ENCODE peak calls at places on chromosomes 7 and 10, in seven cellular contexts. One of them, this sample, is unnamed.

GRCh38 chr10:19848226-19848950 is 32.2 kb downstream of the PLXDC2 start:
- DNase-seq in NCI-H2081: no peak
- DNase-seq in psoas muscle: no peak
- DNase-seq in stomach: no peak
- DNase-seq in GM12865: no peak
- DNase-seq in NCI-H526 treated with DMSO at 0.1 percent for 48 hours: no peak
- DNase-seq in AG04450: no peak
- DNase-seq in this sample: no peak

GRCh38 chr10:131196176-131196885 is 115.2 kb downstream of the TCERG1L start:
- DNase-seq in NCI-H2081: no peak
- DNase-seq in psoas muscle: no peak
- DNase-seq in stomach: peak; percentile 17
- DNase-seq in GM12865: no peak
- DNase-seq in NCI-H526 treated with DMSO at 0.1 percent for 48 hours: no peak
- DNase-seq in AG04450: no peak
- DNase-seq in this sample: no peak

GRCh38 chr10:7526017-7526400 is 115.2 kb upstream of the SFMBT2 start:
- DNase-seq in NCI-H2081: no peak
- DNase-seq in psoas muscle: no peak
- DNase-seq in stomach: no peak
- DNase-seq in GM12865: no peak
- DNase-seq in NCI-H526 treated with DMSO at 0.1 percent for 48 hours: no peak
- DNase-seq in AG04450: no peak
- DNase-seq in this sample: no peak

GRCh38 chr10:6027929-6028328 is 34.2 kb downstream of the IL2RA start:
- DNase-seq in NCI-H2081: no peak
- DNase-seq in psoas muscle: no peak
- DNase-seq in stomach: no peak
- DNase-seq in GM12865: no peak
- DNase-seq in NCI-H526 treated with DMSO at 0.1 percent for 48 hours: no peak
- DNase-seq in AG04450: no peak
- DNase-seq in this sample: no peak

GRCh38 chr7:92557249-92557648 is 28.7 kb downstream of the RBM48 start:
- DNase-seq in NCI-H2081: no peak
- DNase-seq in psoas muscle: no peak
- DNase-seq in stomach: no peak
- DNase-seq in GM12865: no peak
- DNase-seq in NCI-H526 treated with DMSO at 0.1 percent for 48 hours: no peak
- DNase-seq in AG04450: no peak
- DNase-seq in this sample: no peak

GRCh38 chr7:106462914-106463482 is 178.2 kb upstream of the NAMPT start:
- DNase-seq in NCI-H2081: no peak
- DNase-seq in psoas muscle: no peak
- DNase-seq in stomach: no peak
- DNase-seq in GM12865: no peak
- DNase-seq in NCI-H526 treated with DMSO at 0.1 percent for 48 hours: no peak
- DNase-seq in AG04450: no peak
- DNase-seq in this sample: no peak

GRCh38 chr10:68223535-68224165 is 8.3 kb downstream of the ATOH7 start:
- DNase-seq in NCI-H2081: no peak
- DNase-seq in psoas muscle: no peak
- DNase-seq in stomach: no peak
- DNase-seq in GM12865: peak; percentile 44
- DNase-seq in NCI-H526 treated with DMSO at 0.1 percent for 48 hours: no peak
- DNase-seq in AG04450: no peak
- DNase-seq in this sample: peak; percentile 65

GRCh38 chr7:21939136-21939857 is 6.4 kb downstream of the CDCA7L start:
- DNase-seq in NCI-H2081: no peak
- DNase-seq in psoas muscle: no peak
- DNase-seq in stomach: no peak
- DNase-seq in GM12865: peak; percentile 87
- DNase-seq in NCI-H526 treated with DMSO at 0.1 percent for 48 hours: no peak
- DNase-seq in AG04450: no peak
- DNase-seq in this sample: no peak

GRCh38 chr10:59626523-59626869 is 83.2 kb downstream of the SLC16A9 start:
- DNase-seq in NCI-H2081: no peak
- DNase-seq in psoas muscle: no peak
- DNase-seq in stomach: no peak
- DNase-seq in GM12865: no peak
- DNase-seq in NCI-H526 treated with DMSO at 0.1 percent for 48 hours: no peak
- DNase-seq in AG04450: no peak
- DNase-seq in this sample: no peak

GRCh38 chr7:112144284-112145059 is 61.7 kb downstream of the DOCK4 start:
- DNase-seq in NCI-H2081: no peak
- DNase-seq in psoas muscle: no peak
- DNase-seq in stomach: no peak
- DNase-seq in GM12865: no peak
- DNase-seq in NCI-H526 treated with DMSO at 0.1 percent for 48 hours: no peak
- DNase-seq in AG04450: no peak
- DNase-seq in this sample: no peak

GRCh38 chr10:124469956-124470484 is 8.4 kb downstream of the LHPP start:
- DNase-seq in NCI-H2081: no peak
- DNase-seq in psoas muscle: no peak
- DNase-seq in stomach: no peak
- DNase-seq in GM12865: no peak
- DNase-seq in NCI-H526 treated with DMSO at 0.1 percent for 48 hours: no peak
- DNase-seq in AG04450: no peak
- DNase-seq in this sample: no peak

GRCh38 chr7:67553378-67553777 is 556.7 kb downstream of the TYW1 start:
- DNase-seq in NCI-H2081: no peak
- DNase-seq in psoas muscle: no peak
- DNase-seq in stomach: no peak
- DNase-seq in GM12865: no peak
- DNase-seq in NCI-H526 treated with DMSO at 0.1 percent for 48 hours: no peak
- DNase-seq in AG04450: no peak
- DNase-seq in this sample: no peak

GRCh38 chr7:77778535-77778934 is 19.7 kb downstream of the TMEM60 start:
- DNase-seq in NCI-H2081: no peak
- DNase-seq in psoas muscle: no peak
- DNase-seq in stomach: no peak
- DNase-seq in GM12865: no peak
- DNase-seq in NCI-H526 treated with DMSO at 0.1 percent for 48 hours: no peak
- DNase-seq in AG04450: no peak
- DNase-seq in this sample: no peak

GRCh38 chr7:118878336-118878735 is 653.8 kb downstream of the ANKRD7 start:
- DNase-seq in NCI-H2081: no peak
- DNase-seq in psoas muscle: no peak
- DNase-seq in stomach: no peak
- DNase-seq in GM12865: no peak
- DNase-seq in NCI-H526 treated with DMSO at 0.1 percent for 48 hours: no peak
- DNase-seq in AG04450: no peak
- DNase-seq in this sample: no peak

GRCh38 chr7:131188367-131189339 is 139.0 kb upstream of the MKLN1 start:
- DNase-seq in NCI-H2081: no peak
- DNase-seq in psoas muscle: peak; percentile 56
- DNase-seq in stomach: no peak
- DNase-seq in GM12865: peak; percentile 64
- DNase-seq in NCI-H526 treated with DMSO at 0.1 percent for 48 hours: no peak
- DNase-seq in AG04450: peak; percentile 81
- DNase-seq in this sample: no peak

GRCh38 chr10:88489107-88489506 is 94.0 kb downstream of the RNLS start:
- DNase-seq in NCI-H2081: no peak
- DNase-seq in psoas muscle: no peak
- DNase-seq in stomach: no peak
- DNase-seq in GM12865: no peak
- DNase-seq in NCI-H526 treated with DMSO at 0.1 percent for 48 hours: no peak
- DNase-seq in AG04450: no peak
- DNase-seq in this sample: no peak

GRCh38 chr7:144531181-144531580 is 127.7 kb upstream of the NOBOX start:
- DNase-seq in NCI-H2081: no peak
- DNase-seq in psoas muscle: no peak
- DNase-seq in stomach: no peak
- DNase-seq in GM12865: no peak
- DNase-seq in NCI-H526 treated with DMSO at 0.1 percent for 48 hours: no peak
- DNase-seq in AG04450: no peak
- DNase-seq in this sample: no peak

GRCh38 chr10:77586719-77587423 is 50.7 kb downstream of the KCNMA1 start:
- DNase-seq in NCI-H2081: no peak
- DNase-seq in psoas muscle: peak; percentile 59
- DNase-seq in stomach: no peak
- DNase-seq in GM12865: no peak
- DNase-seq in NCI-H526 treated with DMSO at 0.1 percent for 48 hours: no peak
- DNase-seq in AG04450: peak; percentile 95
- DNase-seq in this sample: no peak

GRCh38 chr10:72693599-72693915 is 1.6 kb downstream of the MCU start:
- DNase-seq in NCI-H2081: no peak
- DNase-seq in psoas muscle: no peak
- DNase-seq in stomach: no peak
- DNase-seq in GM12865: no peak
- DNase-seq in NCI-H526 treated with DMSO at 0.1 percent for 48 hours: peak; percentile 32
- DNase-seq in AG04450: no peak
- DNase-seq in this sample: no peak

GRCh38 chr7:26458751-26459150 is 167.1 kb downstream of the SNX10 start:
- DNase-seq in NCI-H2081: no peak
- DNase-seq in psoas muscle: no peak
- DNase-seq in stomach: no peak
- DNase-seq in GM12865: no peak
- DNase-seq in NCI-H526 treated with DMSO at 0.1 percent for 48 hours: no peak
- DNase-seq in AG04450: no peak
- DNase-seq in this sample: no peak

GRCh38 chr10:1381339-1381738 is 325.2 kb downstream of the WDR37 start:
- DNase-seq in NCI-H2081: no peak
- DNase-seq in psoas muscle: no peak
- DNase-seq in stomach: peak; percentile 9
- DNase-seq in GM12865: no peak
- DNase-seq in NCI-H526 treated with DMSO at 0.1 percent for 48 hours: no peak
- DNase-seq in AG04450: no peak
- DNase-seq in this sample: no peak

GRCh38 chr7:2732959-2733584 is 45.1 kb downstream of the AMZ1 start:
- DNase-seq in NCI-H2081: no peak
- DNase-seq in psoas muscle: peak; percentile 83
- DNase-seq in stomach: peak; percentile 74
- DNase-seq in GM12865: no peak
- DNase-seq in NCI-H526 treated with DMSO at 0.1 percent for 48 hours: no peak
- DNase-seq in AG04450: no peak
- DNase-seq in this sample: no peak

GRCh38 chr7:142185069-142185468 is 72.8 kb downstream of the PRSS58 start:
- DNase-seq in NCI-H2081: no peak
- DNase-seq in psoas muscle: no peak
- DNase-seq in stomach: no peak
- DNase-seq in GM12865: no peak
- DNase-seq in NCI-H526 treated with DMSO at 0.1 percent for 48 hours: no peak
- DNase-seq in AG04450: no peak
- DNase-seq in this sample: no peak

GRCh38 chr7:26525413-26526287 is 234.0 kb downstream of the SNX10 start:
- DNase-seq in NCI-H2081: peak; percentile 79
- DNase-seq in psoas muscle: no peak
- DNase-seq in stomach: no peak
- DNase-seq in GM12865: no peak
- DNase-seq in NCI-H526 treated with DMSO at 0.1 percent for 48 hours: peak; percentile 87
- DNase-seq in AG04450: no peak
- DNase-seq in this sample: no peak

GRCh38 chr7:129875160-129875559 is 77.6 kb downstream of the UBE2H start:
- DNase-seq in NCI-H2081: no peak
- DNase-seq in psoas muscle: no peak
- DNase-seq in stomach: no peak
- DNase-seq in GM12865: no peak
- DNase-seq in NCI-H526 treated with DMSO at 0.1 percent for 48 hours: no peak
- DNase-seq in AG04450: no peak
- DNase-seq in this sample: no peak

GRCh38 chr7:102119925-102120324 is 166.7 kb upstream of the SH2B2 start:
- DNase-seq in NCI-H2081: no peak
- DNase-seq in psoas muscle: no peak
- DNase-seq in stomach: no peak
- DNase-seq in GM12865: no peak
- DNase-seq in NCI-H526 treated with DMSO at 0.1 percent for 48 hours: no peak
- DNase-seq in AG04450: no peak
- DNase-seq in this sample: no peak

GRCh38 chr7:14542624-14543023 is 359.9 kb downstream of the DGKB start:
- DNase-seq in NCI-H2081: no peak
- DNase-seq in psoas muscle: no peak
- DNase-seq in stomach: no peak
- DNase-seq in GM12865: no peak
- DNase-seq in NCI-H526 treated with DMSO at 0.1 percent for 48 hours: no peak
- DNase-seq in AG04450: no peak
- DNase-seq in this sample: no peak

GRCh38 chr7:363626-364025 is 73.7 kb downstream of the FOXL3 start:
- DNase-seq in NCI-H2081: no peak
- DNase-seq in psoas muscle: peak; percentile 11
- DNase-seq in stomach: no peak
- DNase-seq in GM12865: no peak
- DNase-seq in NCI-H526 treated with DMSO at 0.1 percent for 48 hours: no peak
- DNase-seq in AG04450: no peak
- DNase-seq in this sample: no peak

GRCh38 chr7:150877545-150877944 is 25.2 kb downstream of the AOC1 start:
- DNase-seq in NCI-H2081: no peak
- DNase-seq in psoas muscle: no peak
- DNase-seq in stomach: no peak
- DNase-seq in GM12865: no peak
- DNase-seq in NCI-H526 treated with DMSO at 0.1 percent for 48 hours: no peak
- DNase-seq in AG04450: no peak
- DNase-seq in this sample: no peak

GRCh38 chr7:835491-836401 is 3.5 kb downstream of the SUN1 start:
- DNase-seq in NCI-H2081: no peak
- DNase-seq in psoas muscle: no peak
- DNase-seq in stomach: peak; percentile 76
- DNase-seq in GM12865: peak; percentile 60
- DNase-seq in NCI-H526 treated with DMSO at 0.1 percent for 48 hours: no peak
- DNase-seq in AG04450: no peak
- DNase-seq in this sample: no peak

GRCh38 chr10:93352638-93353383 is 129.3 kb downstream of the MYOF start:
- DNase-seq in NCI-H2081: peak; percentile 11
- DNase-seq in psoas muscle: no peak
- DNase-seq in stomach: no peak
- DNase-seq in GM12865: peak; percentile 35
- DNase-seq in NCI-H526 treated with DMSO at 0.1 percent for 48 hours: peak; percentile 11
- DNase-seq in AG04450: no peak
- DNase-seq in this sample: peak; percentile 52

GRCh38 chr10:82277591-82277990 is 402.6 kb downstream of the NRG3 start:
- DNase-seq in NCI-H2081: no peak
- DNase-seq in psoas muscle: no peak
- DNase-seq in stomach: no peak
- DNase-seq in GM12865: no peak
- DNase-seq in NCI-H526 treated with DMSO at 0.1 percent for 48 hours: no peak
- DNase-seq in AG04450: no peak
- DNase-seq in this sample: no peak

GRCh38 chr7:64308019-64308275 is 5.8 kb upstream of the ZNF736 start:
- DNase-seq in NCI-H2081: no peak
- DNase-seq in psoas muscle: no peak
- DNase-seq in stomach: no peak
- DNase-seq in GM12865: peak; percentile 4
- DNase-seq in NCI-H526 treated with DMSO at 0.1 percent for 48 hours: no peak
- DNase-seq in AG04450: no peak
- DNase-seq in this sample: peak; percentile 29

GRCh38 chr7:47763063-47763974 is 181.4 kb upstream of the TNS3 start:
- DNase-seq in NCI-H2081: peak; percentile 56
- DNase-seq in psoas muscle: no peak
- DNase-seq in stomach: no peak
- DNase-seq in GM12865: no peak
- DNase-seq in NCI-H526 treated with DMSO at 0.1 percent for 48 hours: no peak
- DNase-seq in AG04450: peak; percentile 91
- DNase-seq in this sample: no peak

GRCh38 chr7:113873554-113874151 is 45.2 kb downstream of the PPP1R3A start:
- DNase-seq in NCI-H2081: no peak
- DNase-seq in psoas muscle: no peak
- DNase-seq in stomach: no peak
- DNase-seq in GM12865: no peak
- DNase-seq in NCI-H526 treated with DMSO at 0.1 percent for 48 hours: no peak
- DNase-seq in AG04450: no peak
- DNase-seq in this sample: no peak

GRCh38 chr7:14424675-14425074 is 435.2 kb upstream of the ETV1 start:
- DNase-seq in NCI-H2081: no peak
- DNase-seq in psoas muscle: no peak
- DNase-seq in stomach: no peak
- DNase-seq in GM12865: no peak
- DNase-seq in NCI-H526 treated with DMSO at 0.1 percent for 48 hours: no peak
- DNase-seq in AG04450: no peak
- DNase-seq in this sample: no peak

GRCh38 chr7:136509466-136509865 is 359.0 kb upstream of the CHRM2 start:
- DNase-seq in NCI-H2081: no peak
- DNase-seq in psoas muscle: no peak
- DNase-seq in stomach: no peak
- DNase-seq in GM12865: no peak
- DNase-seq in NCI-H526 treated with DMSO at 0.1 percent for 48 hours: no peak
- DNase-seq in AG04450: no peak
- DNase-seq in this sample: no peak

GRCh38 chr7:147999962-148000361 is 590.6 kb upstream of the C7orf33 start:
- DNase-seq in NCI-H2081: no peak
- DNase-seq in psoas muscle: no peak
- DNase-seq in stomach: no peak
- DNase-seq in GM12865: no peak
- DNase-seq in NCI-H526 treated with DMSO at 0.1 percent for 48 hours: no peak
- DNase-seq in AG04450: no peak
- DNase-seq in this sample: no peak